ENCODE peak calls at places on chromosomes 6 and 20, in eight cellular contexts. H is H7, V is Karpas-422, R is mucosa of descending colon, L is OCI-LY7, P is heart left ventricle, B is AG09309, D is pancreas. Y is an unnamed sample.

GRCh38 chr6:56699066-56699654 is 56.5 kb upstream of the DST start:
- DNase-seq in H (no peak), V (peak), L (peak), D (no peak), R (no peak), P (no peak), B (no peak), Y (no peak)

GRCh38 chr6:105680131-105680530 is 277.2 kb upstream of the PREP start:
- DNase-seq in H (no peak), R (no peak), B (no peak), P (no peak), V (no peak), D (no peak), L (no peak), Y (no peak)

GRCh38 chr6:77173472-77174074 is 289.7 kb downstream of the HTR1B start:
- DNase-seq in L (no peak), D (peak), B (no peak), P (peak), V (no peak), H (peak), R (no peak), Y (no peak)

GRCh38 chr20:11585752-11586352 is 331.8 kb upstream of the BTBD3 start:
- DNase-seq in V (peak), B (no peak), H (no peak), R (no peak), P (no peak), D (no peak), L (no peak), Y (no peak)

GRCh38 chr6:39923394-39923793 is 10.9 kb downstream of the MOCS1 start:
- DNase-seq in R (peak), H (peak), L (no peak), V (no peak), D (peak), P (peak), B (no peak), Y (peak)

GRCh38 chr6:37653933-37654565 is 43.6 kb downstream of the MDGA1 start:
- DNase-seq in B (no peak), L (peak), D (no peak), P (no peak), H (peak), V (peak), R (peak), Y (no peak)

GRCh38 chr6:152943260-152943897 is 39.5 kb downstream of the FBXO5 start:
- DNase-seq in L (no peak), P (no peak), V (no peak), D (no peak), B (no peak), R (no peak), H (no peak), Y (no peak)

GRCh38 chr6:169725270-169726048 is 1.2 kb upstream of the PHF10 start:
- DNase-seq in V (no peak), L (peak), R (peak), B (no peak), H (peak), P (peak), D (peak), Y (peak)

GRCh38 chr6:15682965-15683822 is 20.4 kb upstream of the DTNBP1 start:
- DNase-seq in V (peak), L (peak), B (no peak), H (no peak), R (peak), D (no peak), P (no peak), Y (no peak)

GRCh38 chr6:56772737-56773184 is 130.1 kb upstream of the DST start:
- DNase-seq in R (no peak), V (no peak), P (no peak), D (no peak), L (no peak), H (no peak), B (peak), Y (peak)

GRCh38 chr6:122610690-122611455 is 668 bp downstream of the PKIB start:
- DNase-seq in V (no peak), L (no peak), P (peak), R (peak), D (peak), H (peak), B (no peak), Y (peak)
- H3K4me3 ChIP-seq in V (no peak), L (no peak), P (peak), R (peak), D (peak), H (peak), B (peak), Y (peak)

GRCh38 chr20:19758888-19759331 is 852 bp downstream of the RIN2 start:
- DNase-seq in B (no peak), P (peak), L (no peak), D (peak), H (peak), R (peak), V (peak), Y (peak)
- H3K4me3 ChIP-seq in B (peak), P (peak), L (no peak), D (peak), H (peak), R (peak), V (no peak), Y (peak)

GRCh38 chr6:1767481-1768246 is 157.9 kb downstream of the FOXC1 start:
- DNase-seq in P (no peak), V (no peak), B (no peak), D (no peak), H (no peak), R (no peak), L (no peak), Y (no peak)

GRCh38 chr6:1766663-1767062 is 156.9 kb downstream of the FOXC1 start:
- DNase-seq in H (no peak), L (no peak), B (no peak), D (no peak), V (no peak), P (no peak), R (no peak), Y (no peak)

GRCh38 chr6:1764584-1764983 is 154.9 kb downstream of the FOXC1 start:
- DNase-seq in V (no peak), P (no peak), B (no peak), L (no peak), H (no peak), R (no peak), D (no peak), Y (no peak)

GRCh38 chr6:1763411-1763810 is 153.7 kb downstream of the FOXC1 start:
- DNase-seq in V (no peak), R (no peak), P (no peak), B (no peak), H (no peak), L (no peak), D (no peak), Y (no peak)

GRCh38 chr6:1765160-1765900 is 155.6 kb downstream of the FOXC1 start:
- DNase-seq in L (no peak), R (no peak), V (no peak), B (no peak), H (no peak), P (no peak), D (no peak), Y (no peak)
- H3K4me3 ChIP-seq in L (no peak), R (no peak), V (no peak), B (no peak), H (no peak), P (no peak), D (no peak), Y (no peak)

GRCh38 chr6:33772902-33773472 is 15.9 kb downstream of the LEMD2 start:
- DNase-seq in H (no peak), R (no peak), P (peak), L (no peak), D (no peak), V (no peak), B (no peak), Y (no peak)

GRCh38 chr6:33770116-33770832 is 18.7 kb downstream of the LEMD2 start:
- DNase-seq in L (no peak), R (no peak), V (no peak), B (no peak), P (peak), D (no peak), H (peak), Y (no peak)

GRCh38 chr6:33770833-33771341 is 18.0 kb downstream of the LEMD2 start:
- DNase-seq in P (peak), L (no peak), D (no peak), H (no peak), B (no peak), V (no peak), R (no peak), Y (no peak)

GRCh38 chr6:33771342-33772113 is 17.4 kb downstream of the LEMD2 start:
- DNase-seq in P (peak), H (peak), B (peak), V (peak), D (peak), L (peak), R (peak), Y (no peak)

GRCh38 chr6:33772114-33772830 is 16.7 kb downstream of the LEMD2 start:
- DNase-seq in H (peak), R (no peak), V (no peak), L (no peak), P (peak), B (no peak), D (no peak), Y (no peak)
- H3K4me3 ChIP-seq in H (no peak), R (no peak), V (no peak), L (no peak), P (peak), B (no peak), D (no peak), Y (no peak)

DNA sequence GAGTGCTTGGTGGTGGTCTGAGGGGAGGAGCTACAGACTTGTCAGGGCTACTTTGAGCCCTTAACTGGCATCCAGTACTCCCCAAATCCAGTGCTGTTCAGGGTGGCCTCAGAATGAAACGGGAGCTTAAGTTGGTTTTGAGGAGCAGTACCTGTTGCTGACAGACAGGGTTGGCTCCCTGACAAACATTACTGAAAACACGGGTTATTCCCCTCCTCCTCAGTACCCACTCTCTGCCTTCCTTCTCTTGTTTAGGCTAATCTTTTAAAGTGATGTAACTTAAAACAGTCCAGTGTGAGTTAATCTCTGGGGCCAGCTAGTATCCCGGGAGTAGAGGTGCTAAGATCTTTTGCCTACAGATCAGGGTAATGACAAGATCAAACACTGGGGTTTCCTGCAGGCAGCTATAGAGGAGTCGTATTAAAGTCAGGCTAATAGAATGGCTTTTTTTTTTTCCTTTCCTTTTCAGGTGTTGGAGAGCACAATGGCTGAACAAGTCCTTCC is 3.7 kb downstream of the TNFAIP3 start:
- DNase-seq in L (peak), D (no peak), H (peak), B (no peak), P (no peak), V (no peak), R (no peak), Y (no peak)
- H3K4me3 ChIP-seq in L (peak), D (no peak), H (no peak), B (peak), P (peak), V (no peak), R (no peak), Y (peak)

GRCh38 chr6:90139272-90139817 is 157.3 kb downstream of the BACH2 start:
- DNase-seq in V (no peak), H (no peak), P (no peak), D (no peak), L (no peak), R (no peak), B (no peak), Y (no peak)
- H3K4me3 ChIP-seq in V (no peak), H (no peak), P (no peak), D (no peak), L (no peak), R (no peak), B (no peak), Y (no peak)